ENCODE peak calls at places on chromosomes 2 and 18, in four cellular contexts. T is uterus, R is left ventricle myocardium inferior, Q is stomach. E is an unnamed sample.
A peak's percentile ranks its signal among the peaks of the same experiment; 100 is the strongest.

GRCh38 chr2:68943581-68944568 is 8.8 kb downstream of the GKN2 start:
- DNase-seq in Q (peak; percentile 67), R (no peak), T (peak; percentile 48), E (peak; percentile 65)

GRCh38 chr2:132670104-132670960 is at the start of gene LYPD1:
- DNase-seq in T (no peak), R (peak; percentile 18), Q (no peak), E (peak; percentile 25)

GRCh38 chr2:241762933-241763369 is 13.7 kb upstream of the GAL3ST2 start:
- DNase-seq in Q (no peak), T (no peak), R (peak; percentile 9), E (no peak)

GRCh38 chr2:136116813-136117390 is 1.0 kb downstream of the CXCR4 start:
- DNase-seq in R (peak; percentile 44), Q (peak; percentile 42), T (no peak), E (peak; percentile 29)

GRCh38 chr2:18083806-18084205 is 205.3 kb downstream of the KCNS3 start:
- DNase-seq in T (no peak), Q (no peak), R (no peak), E (no peak)

GRCh38 chr2:184030978-184031377 is 567.4 kb upstream of the ZNF804A start:
- DNase-seq in Q (no peak), R (no peak), T (no peak), E (no peak)

GRCh38 chr18:62751341-62751821 is 36.0 kb downstream of the PHLPP1 start:
- DNase-seq in Q (no peak), T (no peak), R (no peak), E (peak; percentile 51)

GRCh38 chr2:108390340-108390739 is 12.6 kb downstream of the SULT1C4 start:
- DNase-seq in T (no peak), Q (no peak), R (no peak), E (no peak)

GRCh38 chr2:43171789-43172188 is 54.6 kb downstream of the ZFP36L2 start:
- DNase-seq in T (no peak), R (peak; percentile 64), Q (peak; percentile 53), E (peak; percentile 63)

GRCh38 chr2:84022810-84023431 is 436.2 kb downstream of the SUCLG1 start:
- DNase-seq in Q (no peak), T (no peak), R (no peak), E (peak; percentile 55)

GRCh38 chr18:59268127-59268721 is 5.0 kb downstream of the RAX start:
- DNase-seq in T (no peak), R (no peak), Q (no peak), E (no peak)

GRCh38 chr2:45652090-45653050 is 895 bp downstream of the PRKCE start:
- DNase-seq in Q (peak; percentile 36), R (peak; percentile 49), T (peak; percentile 53), E (peak; percentile 58)

GRCh38 chr2:9310390-9310789 is 103.8 kb downstream of the ASAP2 start:
- DNase-seq in Q (peak; percentile 55), R (peak; percentile 72), T (peak; percentile 70), E (peak; percentile 47)

GRCh38 chr2:113027691-113028090 is 22.4 kb downstream of the IL36A start:
- DNase-seq in T (no peak), R (no peak), Q (no peak), E (no peak)

GRCh38 chr2:45045706-45046105 is 36.5 kb upstream of the SIX2 start:
- DNase-seq in Q (no peak), T (no peak), R (no peak), E (no peak)

GRCh38 chr2:15816226-15816625 is 124.1 kb upstream of the MYCN start:
- DNase-seq in Q (no peak), R (no peak), T (no peak), E (no peak)

GRCh38 chr2:152560163-152560562 is 157.1 kb downstream of the PRPF40A start:
- DNase-seq in R (no peak), T (no peak), Q (no peak), E (no peak)

GRCh38 chr2:177147093-177147694 is 65.4 kb upstream of the HNRNPA3 start:
- DNase-seq in R (no peak), Q (no peak), T (no peak), E (no peak)

GRCh38 chr2:33812707-33813106 is 213.6 kb upstream of the FAM98A start:
- DNase-seq in T (no peak), Q (no peak), R (no peak), E (no peak)

GRCh38 chr2:33214857-33215256 is 261.6 kb upstream of the RASGRP3 start:
- DNase-seq in R (no peak), T (no peak), Q (no peak), E (no peak)

GRCh38 chr18:8084160-8084559 is 517.0 kb downstream of the PTPRM start:
- DNase-seq in R (no peak), Q (no peak), T (peak; percentile 20), E (peak; percentile 29)

GRCh38 chr2:73257021-73257420 is 22.9 kb downstream of the CCT7 start:
- DNase-seq in Q (no peak), T (no peak), R (no peak), E (no peak)

GRCh38 chr2:28687640-28688039 is 64.0 kb upstream of the PPP1CB start:
- DNase-seq in Q (no peak), R (no peak), T (no peak), E (no peak)

GRCh38 chr2:28688784-28689183 is 62.8 kb upstream of the PPP1CB start:
- DNase-seq in T (no peak), R (no peak), Q (no peak), E (no peak)

GRCh38 chr2:28687181-28687580 is 64.4 kb upstream of the PPP1CB start:
- DNase-seq in T (no peak), Q (no peak), R (no peak), E (no peak)

GRCh38 chr2:28691774-28692281 is 59.8 kb upstream of the PPP1CB start:
- DNase-seq in T (peak; percentile 44), Q (peak; percentile 35), R (peak; percentile 44), E (no peak)

DNA sequence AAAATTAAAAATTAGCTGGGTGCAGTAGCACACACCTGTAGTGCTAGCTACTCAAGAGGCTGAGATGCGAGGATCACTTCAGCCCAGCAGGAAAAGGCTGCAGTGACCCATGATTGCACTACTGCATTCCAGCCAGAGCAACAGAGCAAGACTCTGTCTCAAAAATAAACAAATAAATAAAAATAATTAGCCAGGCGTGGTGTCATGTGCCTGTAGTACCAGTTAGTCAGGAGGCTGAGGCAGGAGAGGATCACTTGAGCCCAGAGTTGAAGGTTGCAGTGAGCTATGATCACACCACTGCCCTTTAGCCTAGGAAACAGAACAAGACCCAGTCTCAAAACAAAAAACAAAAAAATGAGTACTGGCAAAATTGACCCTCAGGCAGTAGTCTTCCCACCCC is 61.9 kb upstream of the PPP1CB start:
- DNase-seq in T (no peak), Q (no peak), R (no peak), E (no peak)
- H3K4me1 ChIP-seq in T (peaks cover 5% of the 10 kb centered on the region), Q (no peaks in the 10 kb centered on the region), R (peaks cover 28% of the 10 kb centered on the region), E (no peaks in the 10 kb centered on the region)

GRCh38 chr2:65820454-65820853 is 388.1 kb upstream of the SPRED2 start:
- DNase-seq in T (no peak), Q (no peak), R (no peak), E (no peak)
- H3K9me3 ChIP-seq in T (no peaks in the 10 kb centered on the region), Q (no peaks in the 10 kb centered on the region), R (peaks cover 9% of the 10 kb centered on the region), E (no peaks in the 10 kb centered on the region)

GRCh38 chr2:203909946-203910476 is 26.6 kb upstream of the ICOS start:
- DNase-seq in T (no peak), Q (no peak), R (no peak), E (no peak)
- TF ChIP-seq CTCF in T (no peak), Q (no peak), R (no peak), E (no peak)

GRCh38 chr18:80228051-80228848 is 19.1 kb downstream of the PARD6G start:
- DNase-seq in Q (no peak), T (no peak), R (no peak), E (no peak)
- H3K4me1 ChIP-seq in Q (no peaks in the 10 kb centered on the region), T (no peaks in the 10 kb centered on the region), R (no peaks in the 10 kb centered on the region), E (no peaks in the 10 kb centered on the region)